ENCODE peak calls at places on chromosomes 7 and 10, in eight cellular contexts. R is aorta; A is stimulated activated CD4-positive, alpha-beta T cell treated with anti-CD3 and anti-CD28 coated beads, Interleukin-15, amount 100 ng/mL, for 24 hours; D is HT1080; O is LHCN-M2; N is amniotic epithelial cell; T is SW480; Q is naive B cell. C is an unnamed sample.

GRCh38 chr7:121337398-121337797 is 8.6 kb downstream of the WNT16 start:
- DNase-seq in R (no peak), T (no peak), O (peak), A (no peak), D (peak), N (peak), Q (no peak), C (no peak)

GRCh38 chr7:37535841-37536240 is 87.2 kb upstream of the ELMO1 start:
- DNase-seq in D (no peak), R (no peak), A (no peak), Q (no peak), O (no peak), T (no peak), N (no peak), C (no peak)

GRCh38 chr10:68594405-68594804 is 34.3 kb downstream of the TET1 start:
- DNase-seq in A (no peak), N (peak), R (no peak), D (peak), T (no peak), O (peak), Q (no peak), C (no peak)

GRCh38 chr10:71832967-71833366 is 18.1 kb downstream of the PSAP start:
- DNase-seq in D (no peak), N (no peak), Q (no peak), O (no peak), A (no peak), T (no peak), R (no peak), C (no peak)

GRCh38 chr7:131302453-131302852 is 25.2 kb upstream of the MKLN1 start:
- DNase-seq in T (no peak), N (no peak), R (no peak), A (no peak), O (no peak), D (no peak), Q (no peak), C (no peak)

GRCh38 chr7:151207796-151208195 is 2.5 kb downstream of the H2BK1 start:
- DNase-seq in R (no peak), N (no peak), O (no peak), T (no peak), A (no peak), D (no peak), Q (no peak), C (no peak)

GRCh38 chr10:27612615-27613014 is 108.5 kb downstream of the RAB18 start:
- DNase-seq in N (no peak), R (no peak), T (no peak), Q (no peak), A (no peak), D (no peak), O (no peak), C (no peak)

GRCh38 chr10:11515596-11516418 is 95.6 kb downstream of the USP6NL start:
- DNase-seq in O (peak), T (peak), A (peak), D (peak), R (no peak), Q (peak), N (peak), C (no peak)

GRCh38 chr7:618539-619355 is 99.1 kb upstream of the PDGFA start:
- DNase-seq in T (peak), A (peak), O (no peak), N (no peak), R (peak), Q (no peak), D (no peak), C (no peak)

GRCh38 chr7:127504715-127505114 is 80.7 kb downstream of the GCC1 start:
- DNase-seq in N (peak), O (peak), T (peak), A (peak), D (peak), R (no peak), Q (peak), C (no peak)

GRCh38 chr7:52925332-52925731 is 110.1 kb upstream of the POM121L12 start:
- DNase-seq in O (no peak), T (no peak), R (no peak), Q (no peak), A (no peak), N (no peak), D (no peak), C (no peak)

GRCh38 chr7:155581107-155581830 is 34.9 kb upstream of the CNPY1 start:
- DNase-seq in O (no peak), A (no peak), D (no peak), N (no peak), R (peak), Q (no peak), T (peak), C (no peak)

GRCh38 chr7:54705436-54705835 is 53.6 kb downstream of the SEC61G start:
- DNase-seq in N (peak), D (peak), Q (no peak), T (peak), O (peak), A (no peak), R (no peak), C (no peak)

GRCh38 chr10:114613237-114613979 is 44.7 kb downstream of the ABLIM1 start:
- DNase-seq in A (no peak), Q (no peak), D (no peak), O (no peak), N (no peak), T (no peak), R (no peak), C (no peak)

GRCh38 chr7:41630741-41631140 is 72.1 kb downstream of the INHBA start:
- DNase-seq in Q (peak), R (no peak), A (no peak), N (no peak), T (no peak), O (no peak), D (no peak), C (no peak)

GRCh38 chr7:128167316-128167691 is 73.8 kb upstream of the LEP start:
- DNase-seq in Q (no peak), T (peak), N (peak), D (peak), O (peak), A (peak), R (no peak), C (peak)

GRCh38 chr7:104059103-104059502 is 69.6 kb upstream of the RELN start:
- DNase-seq in R (no peak), A (no peak), D (peak), Q (no peak), N (no peak), O (no peak), T (no peak), C (no peak)

GRCh38 chr7:2124604-2125345 is 108.0 kb downstream of the MAD1L1 start:
- DNase-seq in D (no peak), Q (no peak), N (no peak), O (no peak), R (no peak), T (no peak), A (no peak), C (no peak)

GRCh38 chr10:14879055-14879800 is 562 bp downstream of the SUV39H2 start:
- DNase-seq in R (no peak), T (peak), Q (peak), D (peak), N (no peak), O (peak), A (peak), C (no peak)

GRCh38 chr10:114538544-114538906 is 119.5 kb downstream of the ABLIM1 start:
- DNase-seq in Q (no peak), O (no peak), T (peak), A (peak), D (no peak), R (no peak), N (no peak), C (no peak)

GRCh38 chr10:96390460-96390864 is 31.7 kb upstream of the OPALIN start:
- DNase-seq in O (no peak), R (peak), N (no peak), T (no peak), A (no peak), D (no peak), Q (no peak), C (no peak)

GRCh38 chr10:6218692-6219493 is 16.2 kb downstream of the PFKFB3 start:
- DNase-seq in R (peak), T (no peak), Q (no peak), A (no peak), N (peak), O (peak), D (peak), C (no peak)

GRCh38 chr7:28070311-28071055 is 110.1 kb downstream of the JAZF1 start:
- DNase-seq in D (no peak), N (no peak), T (no peak), A (no peak), O (peak), Q (no peak), R (no peak), C (no peak)

GRCh38 chr10:8242295-8242872 is 187.9 kb downstream of the GATA3 start:
- DNase-seq in O (no peak), D (no peak), N (no peak), T (no peak), R (no peak), A (peak), Q (no peak), C (no peak)

GRCh38 chr10:124696446-124697392 is 47.5 kb downstream of the FAM53B start:
- DNase-seq in T (no peak), N (no peak), A (peak), D (no peak), O (no peak), Q (peak), R (peak), C (no peak)

GRCh38 chr10:118844731-118845573 is 90.2 kb upstream of the CACUL1 start:
- DNase-seq in O (no peak), A (no peak), R (no peak), N (peak), D (no peak), T (peak), Q (no peak), C (no peak)

C was measured in NCI-H1417 treated with DMSO at 0.1 percent for 48 hours.